ENCODE peak calls at places on chromosomes 5 and 9, in eight cellular contexts. S is NCI-H1092 treated with DMSO at 0.1 percent for 48 hours; E is upper lobe of left lung; Y is CD8-positive, alpha-beta T cell; N is stimulated activated CD4-positive, alpha-beta T cell treated with anti-CD3 and anti-CD28 coated beads, TNF-alpha, amount 100 ng/mL, for 1 hour; I is amniotic epithelial cell; M is Panc1; L is epithelial cell of esophagus. T is an unnamed sample.

GRCh38 chr9:113349434-113350337 is at the start of gene BSPRY:
- DNase-seq in S (no peak), E (peak; percentile 89), Y (peak; percentile 32), N (peak; percentile 10), I (no peak), M (no peak), L (peak; percentile 33), T (peak; percentile 55)

GRCh38 chr9:134590240-134591081 is 51.1 kb upstream of the COL5A1 start:
- DNase-seq in S (no peak), E (no peak), Y (no peak), N (no peak), I (peak; percentile 78), M (no peak), L (no peak), T (no peak)

GRCh38 chr5:163619951-163620350 is 114.5 kb downstream of the MAT2B start:
- DNase-seq in S (no peak), E (no peak), Y (no peak), N (no peak), I (no peak), M (no peak), L (no peak), T (no peak)

GRCh38 chr5:127290946-127291763 is 559 bp downstream of the MEGF10 start:
- DNase-seq in S (no peak), E (peak; percentile 33), Y (no peak), N (no peak), I (no peak), M (no peak), L (no peak), T (no peak)

GRCh38 chr5:112024769-112025168 is 267.8 kb upstream of the NREP start:
- DNase-seq in S (no peak), E (no peak), Y (no peak), N (no peak), I (peak; percentile 19), M (no peak), L (no peak), T (no peak)

GRCh38 chr5:7884491-7885273 is 15.7 kb downstream of the MTRR start:
- DNase-seq in S (no peak), E (no peak), Y (no peak), N (no peak), I (no peak), M (no peak), L (no peak), T (no peak)

GRCh38 chr5:111364992-111365391 is 140.8 kb downstream of the CAMK4 start:
- DNase-seq in S (no peak), E (no peak), Y (no peak), N (no peak), I (peak; percentile 40), M (no peak), L (peak; percentile 39), T (no peak)

GRCh38 chr5:115297043-115297442 is 589 bp upstream of the CCDC112 start:
- DNase-seq in S (no peak), E (no peak), Y (no peak), N (no peak), I (peak; percentile 47), M (no peak), L (peak; percentile 9), T (no peak)

GRCh38 chr9:98357921-98358535 is 102.6 kb upstream of the TBC1D2 start:
- DNase-seq in S (no peak), E (no peak), Y (no peak), N (no peak), I (peak; percentile 44), M (no peak), L (peak; percentile 59), T (no peak)

GRCh38 chr5:149546974-149547373 is 4.3 kb downstream of the CSNK1A1 start:
- DNase-seq in S (no peak), E (no peak), Y (no peak), N (no peak), I (peak; percentile 14), M (no peak), L (peak; percentile 92), T (no peak)

GRCh38 chr9:102631559-102631958 is 363.6 kb upstream of the CYLC2 start:
- DNase-seq in S (no peak), E (no peak), Y (no peak), N (no peak), I (peak; percentile 25), M (peak; percentile 2), L (peak; percentile 22), T (peak; percentile 10)

GRCh38 chr5:34057118-34057517 is 14.1 kb upstream of the C1QTNF3 start:
- DNase-seq in S (no peak), E (no peak), Y (no peak), N (no peak), I (no peak), M (no peak), L (no peak), T (no peak)

GRCh38 chr5:112779531-112779930 is 41.8 kb downstream of the APC start:
- DNase-seq in S (no peak), E (no peak), Y (no peak), N (no peak), I (peak; percentile 90), M (no peak), L (peak; percentile 76), T (no peak)

T was measured in NCI-H2081.